ENCODE peak calls at places on chromosomes 13 and 19, in six cellular contexts. One of them, this sample, is unnamed.
A peak's percentile ranks its signal among the peaks of the same experiment; 100 is the strongest.

GRCh38 chr19:920051-920857 is 3.1 kb downstream of the KISS1R start:
- DNase-seq in ovary: peak; percentile 58
- DNase-seq in BE2C: peak; percentile 52
- DNase-seq in left ventricle myocardium inferior: no peak
- DNase-seq in right atrium auricular region: no peak
- DNase-seq in tibial nerve: no peak
- DNase-seq in this sample: peak; percentile 76

GRCh38 chr13:110571897-110572777 is 10.6 kb upstream of the RAB20 start:
- DNase-seq in ovary: no peak
- DNase-seq in right atrium auricular region: no peak
- DNase-seq in tibial nerve: no peak
- DNase-seq in BE2C: no peak
- DNase-seq in left ventricle myocardium inferior: no peak
- DNase-seq in this sample: no peak

GRCh38 chr13:78722700-78723099 is 63.7 kb upstream of the OBI1 start:
- DNase-seq in ovary: no peak
- DNase-seq in right atrium auricular region: no peak
- DNase-seq in BE2C: no peak
- DNase-seq in left ventricle myocardium inferior: no peak
- DNase-seq in tibial nerve: no peak
- DNase-seq in this sample: peak; percentile 19

GRCh38 chr13:51538626-51539179 is 45.6 kb upstream of the WDFY2 start:
- DNase-seq in BE2C: no peak
- DNase-seq in right atrium auricular region: no peak
- DNase-seq in left ventricle myocardium inferior: no peak
- DNase-seq in tibial nerve: no peak
- DNase-seq in ovary: no peak
- DNase-seq in this sample: peak; percentile 34

GRCh38 chr19:48302600-48302959 is 22.8 kb upstream of the EMP3 start:
- DNase-seq in ovary: no peak
- DNase-seq in BE2C: no peak
- DNase-seq in tibial nerve: no peak
- DNase-seq in left ventricle myocardium inferior: no peak
- DNase-seq in right atrium auricular region: no peak
- DNase-seq in this sample: no peak

GRCh38 chr13:46620029-46620428 is 67.1 kb downstream of the LRCH1 start:
- DNase-seq in left ventricle myocardium inferior: no peak
- DNase-seq in tibial nerve: no peak
- DNase-seq in BE2C: no peak
- DNase-seq in ovary: no peak
- DNase-seq in right atrium auricular region: no peak
- DNase-seq in this sample: no peak

GRCh38 chr13:92649140-92649813 is 577.3 kb upstream of the GPC6 start:
- DNase-seq in right atrium auricular region: no peak
- DNase-seq in tibial nerve: no peak
- DNase-seq in BE2C: no peak
- DNase-seq in ovary: no peak
- DNase-seq in left ventricle myocardium inferior: no peak
- DNase-seq in this sample: no peak

GRCh38 chr13:112846411-112847115 is 122.5 kb upstream of the MCF2L start:
- DNase-seq in BE2C: no peak
- DNase-seq in left ventricle myocardium inferior: no peak
- DNase-seq in tibial nerve: no peak
- DNase-seq in right atrium auricular region: no peak
- DNase-seq in ovary: no peak
- DNase-seq in this sample: no peak

GRCh38 chr13:29359181-29359580 is 236.3 kb downstream of the SLC7A1 start:
- DNase-seq in left ventricle myocardium inferior: no peak
- DNase-seq in tibial nerve: no peak
- DNase-seq in BE2C: no peak
- DNase-seq in right atrium auricular region: no peak
- DNase-seq in ovary: no peak
- DNase-seq in this sample: no peak

GRCh38 chr19:47152205-47152604 is 21.6 kb downstream of the SAE1 start:
- DNase-seq in tibial nerve: no peak
- DNase-seq in right atrium auricular region: no peak
- DNase-seq in BE2C: no peak
- DNase-seq in ovary: no peak
- DNase-seq in left ventricle myocardium inferior: no peak
- DNase-seq in this sample: no peak

GRCh38 chr19:33207040-33207620 is 13.0 kb downstream of the LRP3 start:
- DNase-seq in BE2C: no peak
- DNase-seq in ovary: no peak
- DNase-seq in right atrium auricular region: no peak
- DNase-seq in tibial nerve: no peak
- DNase-seq in left ventricle myocardium inferior: no peak
- DNase-seq in this sample: no peak

GRCh38 chr19:50651174-50651573 is 1.9 kb downstream of the C19orf81 start:
- DNase-seq in BE2C: no peak
- DNase-seq in tibial nerve: no peak
- DNase-seq in left ventricle myocardium inferior: no peak
- DNase-seq in ovary: no peak
- DNase-seq in right atrium auricular region: no peak
- DNase-seq in this sample: no peak

GRCh38 chr19:58519087-58519354 is 589 bp downstream of the ZBTB45 start:
- DNase-seq in ovary: peak; percentile 78
- DNase-seq in right atrium auricular region: peak; percentile 66
- DNase-seq in left ventricle myocardium inferior: peak; percentile 58
- DNase-seq in tibial nerve: peak; percentile 39
- DNase-seq in BE2C: peak; percentile 82
- DNase-seq in this sample: peak; percentile 77

GRCh38 chr13:106151056-106151699 is 384.3 kb downstream of the EFNB2 start:
- DNase-seq in BE2C: no peak
- DNase-seq in tibial nerve: no peak
- DNase-seq in left ventricle myocardium inferior: no peak
- DNase-seq in ovary: no peak
- DNase-seq in right atrium auricular region: no peak
- DNase-seq in this sample: peak; percentile 43

GRCh38 chr19:20278342-20278741 is 111.3 kb downstream of the ZNF486 start:
- DNase-seq in right atrium auricular region: no peak
- DNase-seq in left ventricle myocardium inferior: no peak
- DNase-seq in BE2C: no peak
- DNase-seq in tibial nerve: no peak
- DNase-seq in ovary: no peak
- DNase-seq in this sample: no peak

GRCh38 chr13:97211357-97211756 is 10.8 kb upstream of the MBNL2 start:
- DNase-seq in right atrium auricular region: no peak
- DNase-seq in BE2C: no peak
- DNase-seq in left ventricle myocardium inferior: no peak
- DNase-seq in tibial nerve: no peak
- DNase-seq in ovary: no peak
- DNase-seq in this sample: no peak

GRCh38 chr19:13505761-13506549 is at the start of gene CACNA1A:
- DNase-seq in ovary: no peak
- DNase-seq in BE2C: peak; percentile 11
- DNase-seq in left ventricle myocardium inferior: no peak
- DNase-seq in right atrium auricular region: no peak
- DNase-seq in tibial nerve: no peak
- DNase-seq in this sample: no peak

GRCh38 chr19:18919895-18920204 is 335 bp downstream of the DDX49 start:
- DNase-seq in ovary: no peak
- DNase-seq in right atrium auricular region: no peak
- DNase-seq in left ventricle myocardium inferior: no peak
- DNase-seq in tibial nerve: no peak
- DNase-seq in BE2C: no peak
- DNase-seq in this sample: no peak

GRCh38 chr19:3866798-3867638 is 1.8 kb downstream of the ZFR2 start:
- DNase-seq in right atrium auricular region: no peak
- DNase-seq in BE2C: no peak
- DNase-seq in ovary: no peak
- DNase-seq in tibial nerve: no peak
- DNase-seq in left ventricle myocardium inferior: no peak
- DNase-seq in this sample: no peak

GRCh38 chr19:3867971-3868769 is 668 bp downstream of the ZFR2 start:
- DNase-seq in ovary: no peak
- DNase-seq in tibial nerve: no peak
- DNase-seq in BE2C: no peak
- DNase-seq in left ventricle myocardium inferior: no peak
- DNase-seq in right atrium auricular region: no peak
- DNase-seq in this sample: no peak

GRCh38 chr19:3860499-3860898 is 8.3 kb downstream of the ZFR2 start:
- DNase-seq in right atrium auricular region: no peak
- DNase-seq in tibial nerve: no peak
- DNase-seq in BE2C: no peak
- DNase-seq in left ventricle myocardium inferior: no peak
- DNase-seq in ovary: no peak
- DNase-seq in this sample: no peak

GRCh38 chr19:3863648-3864047 is 5.2 kb downstream of the ZFR2 start:
- DNase-seq in BE2C: no peak
- DNase-seq in tibial nerve: no peak
- DNase-seq in right atrium auricular region: no peak
- DNase-seq in ovary: no peak
- DNase-seq in left ventricle myocardium inferior: no peak
- DNase-seq in this sample: no peak

GRCh38 chr19:3862826-3863500 is 5.9 kb downstream of the ZFR2 start:
- DNase-seq in ovary: no peak
- DNase-seq in left ventricle myocardium inferior: no peak
- DNase-seq in tibial nerve: no peak
- DNase-seq in BE2C: no peak
- DNase-seq in right atrium auricular region: no peak
- DNase-seq in this sample: no peak
- H3K4me3 ChIP-seq in ovary: no peak overlapping the region
- H3K4me3 ChIP-seq in left ventricle myocardium inferior: no peak overlapping the region
- H3K4me3 ChIP-seq in tibial nerve: no peak overlapping the region
- H3K4me3 ChIP-seq in BE2C: no peak overlapping the region
- H3K4me3 ChIP-seq in right atrium auricular region: no peak overlapping the region
- H3K4me3 ChIP-seq in this sample: no peak overlapping the region

DNA sequence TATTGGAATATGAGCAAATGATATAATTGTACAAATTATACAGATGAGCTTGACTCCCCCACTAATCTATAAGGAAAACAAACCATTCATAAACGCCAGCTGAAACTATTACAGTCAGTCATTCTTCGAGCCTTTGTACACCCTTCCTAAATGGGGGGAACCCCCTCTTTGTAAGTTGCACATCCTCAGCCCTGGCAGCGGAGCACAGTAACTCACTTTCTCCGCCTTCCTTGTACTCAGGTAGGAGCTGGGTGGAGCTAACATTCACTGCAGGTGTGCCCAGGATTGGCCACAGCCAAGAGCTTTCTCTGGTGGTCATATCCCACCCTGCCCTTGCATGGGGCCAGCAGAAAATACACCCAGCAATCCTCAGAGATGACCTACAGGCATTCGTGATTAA is 28.6 kb downstream of the PIN1 start:
- DNase-seq in left ventricle myocardium inferior: no peak
- DNase-seq in BE2C: no peak
- DNase-seq in tibial nerve: no peak
- DNase-seq in right atrium auricular region: no peak
- DNase-seq in ovary: no peak
- DNase-seq in this sample: no peak
- H3K4me1 ChIP-seq in left ventricle myocardium inferior: no peaks in the 10 kb centered on the region
- H3K4me1 ChIP-seq in BE2C: no peaks in the 10 kb centered on the region
- H3K4me1 ChIP-seq in tibial nerve: no peaks in the 10 kb centered on the region
- H3K4me1 ChIP-seq in right atrium auricular region: no peaks in the 10 kb centered on the region
- H3K4me1 ChIP-seq in ovary: no peaks in the 10 kb centered on the region
- H3K4me1 ChIP-seq in this sample: no peaks in the 10 kb centered on the region

DNA sequence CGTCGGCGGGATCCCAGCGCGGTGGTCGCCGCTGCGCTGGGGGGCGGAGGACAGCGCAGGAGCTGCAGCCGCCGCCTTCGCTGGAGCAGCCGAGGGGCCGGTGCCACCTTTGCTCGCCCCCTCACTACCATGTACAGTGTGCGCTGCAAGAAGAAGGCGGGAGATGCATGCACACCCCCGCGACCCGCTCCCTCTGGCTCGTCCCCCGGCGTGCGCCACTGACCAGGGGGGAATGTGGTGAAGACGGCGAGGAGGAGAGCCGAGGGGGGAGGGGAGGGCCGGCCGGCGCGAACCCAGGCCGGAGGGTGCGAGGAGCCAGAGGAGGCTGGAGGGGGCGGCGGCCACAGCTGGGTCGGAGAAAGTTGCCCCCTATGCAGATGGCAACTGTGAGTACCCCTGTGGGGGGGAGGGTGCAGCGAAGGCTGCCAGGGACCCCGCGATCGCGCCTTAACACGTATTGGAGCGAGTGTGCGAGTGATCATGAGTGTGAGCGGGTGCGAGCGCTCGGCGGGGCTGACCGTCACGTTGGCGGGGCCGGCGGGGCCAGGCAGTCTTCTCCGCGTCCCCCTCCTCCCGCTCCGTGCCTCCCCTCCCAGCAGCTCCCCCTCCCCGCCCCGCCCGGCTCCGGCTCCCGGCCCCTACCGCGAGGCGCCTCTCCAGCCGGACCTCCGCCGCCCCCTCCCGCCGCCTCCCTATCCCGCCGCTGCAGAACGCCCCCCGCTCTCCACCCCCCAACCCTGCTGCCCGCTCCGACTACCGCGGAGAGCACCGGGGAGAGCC is 843 bp downstream of the SLITRK5 start:
- DNase-seq in tibial nerve: no peak
- DNase-seq in left ventricle myocardium inferior: no peak
- DNase-seq in BE2C: peak; percentile 59
- DNase-seq in ovary: no peak
- DNase-seq in right atrium auricular region: no peak
- DNase-seq in this sample: peak; percentile 53
- H3K27me3 ChIP-seq in tibial nerve: no peaks in the 10 kb centered on the region
- H3K27me3 ChIP-seq in left ventricle myocardium inferior: peaks cover 98% of the 10 kb centered on the region
- H3K27me3 ChIP-seq in BE2C: peaks cover 6% of the 10 kb centered on the region
- H3K27me3 ChIP-seq in ovary: peaks cover 6% of the 10 kb centered on the region
- H3K27me3 ChIP-seq in right atrium auricular region: peaks cover 24% of the 10 kb centered on the region
- H3K27me3 ChIP-seq in this sample: no peaks in the 10 kb centered on the region

DNA sequence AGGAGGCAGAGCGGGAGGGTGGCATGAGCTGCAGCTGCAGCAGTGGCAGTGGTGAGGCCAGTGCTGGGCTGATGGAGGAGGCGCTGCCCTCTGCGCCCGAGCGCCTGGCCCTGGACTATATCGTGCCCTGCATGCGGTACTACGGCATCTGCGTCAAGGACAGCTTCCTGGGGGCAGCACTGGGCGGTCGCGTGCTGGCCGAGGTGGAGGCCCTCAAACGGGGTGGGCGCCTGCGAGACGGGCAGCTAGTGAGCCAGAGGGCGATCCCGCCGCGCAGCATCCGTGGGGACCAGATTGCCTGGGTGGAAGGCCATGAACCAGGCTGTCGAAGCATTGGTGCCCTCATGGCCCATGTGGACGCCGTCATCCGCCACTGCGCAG is 2.0 kb downstream of the EGLN2 start:
- DNase-seq in left ventricle myocardium inferior: no peak
- DNase-seq in ovary: no peak
- DNase-seq in right atrium auricular region: no peak
- DNase-seq in BE2C: no peak
- DNase-seq in tibial nerve: no peak
- DNase-seq in this sample: no peak
- H3K4me3 ChIP-seq in left ventricle myocardium inferior: peak overlapping the region; percentile 97
- H3K4me3 ChIP-seq in ovary: peak overlapping the region; percentile 79
- H3K4me3 ChIP-seq in right atrium auricular region: peak overlapping the region; percentile 80
- H3K4me3 ChIP-seq in BE2C: no peak overlapping the region
- H3K4me3 ChIP-seq in tibial nerve: peak overlapping the region; percentile 99
- H3K4me3 ChIP-seq in this sample: no peak overlapping the region

This sample was measured in SJCRH30.